ENCODE peak calls at places on chromosomes 4 and X, in nine cellular contexts. One of them, this sample, is unnamed.

GRCh38 chr4:129543299-129543698 is 447.3 kb downstream of the C4orf33 start:
- DNase-seq in naive thymus-derived CD4-positive, alpha-beta T cell: no peak
- DNase-seq in tibial artery: no peak
- DNase-seq in body of pancreas: no peak
- DNase-seq in OCI-LY7: no peak
- DNase-seq in CD8-positive, alpha-beta memory T cell: no peak
- DNase-seq in prostate gland: no peak
- DNase-seq in colonic mucosa: no peak
- DNase-seq in left ventricle myocardium inferior: no peak
- DNase-seq in this sample: no peak

GRCh38 chrX:67604979-67605703 is 61.3 kb downstream of the AR start:
- DNase-seq in naive thymus-derived CD4-positive, alpha-beta T cell: no peak
- DNase-seq in prostate gland: no peak
- DNase-seq in body of pancreas: no peak
- DNase-seq in CD8-positive, alpha-beta memory T cell: no peak
- DNase-seq in OCI-LY7: no peak
- DNase-seq in left ventricle myocardium inferior: no peak
- DNase-seq in colonic mucosa: no peak
- DNase-seq in tibial artery: no peak
- DNase-seq in this sample: no peak

GRCh38 chr4:140052050-140052449 is 101.9 kb downstream of the MAML3 start:
- DNase-seq in naive thymus-derived CD4-positive, alpha-beta T cell: peak; percentile 26
- DNase-seq in tibial artery: no peak
- DNase-seq in CD8-positive, alpha-beta memory T cell: no peak
- DNase-seq in left ventricle myocardium inferior: peak; percentile 47
- DNase-seq in body of pancreas: peak; percentile 63
- DNase-seq in prostate gland: peak; percentile 30
- DNase-seq in colonic mucosa: peak; percentile 56
- DNase-seq in OCI-LY7: peak; percentile 29
- DNase-seq in this sample: peak; percentile 68

GRCh38 chr4:138851626-138852443 is 163.7 kb upstream of the NOCT start:
- DNase-seq in left ventricle myocardium inferior: no peak
- DNase-seq in colonic mucosa: no peak
- DNase-seq in prostate gland: no peak
- DNase-seq in OCI-LY7: no peak
- DNase-seq in body of pancreas: no peak
- DNase-seq in CD8-positive, alpha-beta memory T cell: no peak
- DNase-seq in naive thymus-derived CD4-positive, alpha-beta T cell: no peak
- DNase-seq in tibial artery: no peak
- DNase-seq in this sample: no peak

GRCh38 chr4:8738471-8738931 is 133.1 kb downstream of the HMX1 start:
- DNase-seq in CD8-positive, alpha-beta memory T cell: no peak
- DNase-seq in OCI-LY7: no peak
- DNase-seq in left ventricle myocardium inferior: no peak
- DNase-seq in tibial artery: no peak
- DNase-seq in body of pancreas: no peak
- DNase-seq in prostate gland: peak; percentile 2
- DNase-seq in naive thymus-derived CD4-positive, alpha-beta T cell: no peak
- DNase-seq in colonic mucosa: no peak
- DNase-seq in this sample: no peak

GRCh38 chrX:23904096-23904495 is 3.6 kb downstream of the APOO start:
- DNase-seq in CD8-positive, alpha-beta memory T cell: no peak
- DNase-seq in tibial artery: no peak
- DNase-seq in body of pancreas: no peak
- DNase-seq in colonic mucosa: no peak
- DNase-seq in OCI-LY7: no peak
- DNase-seq in left ventricle myocardium inferior: no peak
- DNase-seq in prostate gland: no peak
- DNase-seq in naive thymus-derived CD4-positive, alpha-beta T cell: no peak
- DNase-seq in this sample: no peak

GRCh38 chr4:1166509-1167243 is 5.7 kb downstream of the SPON2 start:
- DNase-seq in tibial artery: no peak
- DNase-seq in colonic mucosa: no peak
- DNase-seq in left ventricle myocardium inferior: no peak
- DNase-seq in prostate gland: no peak
- DNase-seq in body of pancreas: no peak
- DNase-seq in OCI-LY7: no peak
- DNase-seq in naive thymus-derived CD4-positive, alpha-beta T cell: no peak
- DNase-seq in CD8-positive, alpha-beta memory T cell: no peak
- DNase-seq in this sample: no peak

GRCh38 chr4:172411180-172411579 is 598.0 kb downstream of the GALNTL6 start:
- DNase-seq in naive thymus-derived CD4-positive, alpha-beta T cell: no peak
- DNase-seq in colonic mucosa: no peak
- DNase-seq in body of pancreas: no peak
- DNase-seq in prostate gland: no peak
- DNase-seq in CD8-positive, alpha-beta memory T cell: no peak
- DNase-seq in OCI-LY7: no peak
- DNase-seq in tibial artery: no peak
- DNase-seq in left ventricle myocardium inferior: no peak
- DNase-seq in this sample: peak; percentile 46

GRCh38 chrX:21745756-21746155 is 12.2 kb downstream of the SMPX start:
- DNase-seq in naive thymus-derived CD4-positive, alpha-beta T cell: peak; percentile 22
- DNase-seq in CD8-positive, alpha-beta memory T cell: no peak
- DNase-seq in colonic mucosa: peak; percentile 47
- DNase-seq in tibial artery: no peak
- DNase-seq in prostate gland: no peak
- DNase-seq in body of pancreas: peak; percentile 25
- DNase-seq in OCI-LY7: peak; percentile 19
- DNase-seq in left ventricle myocardium inferior: no peak
- DNase-seq in this sample: peak; percentile 47

GRCh38 chrX:45344597-45344996 is 143.9 kb upstream of the DIPK2B start:
- DNase-seq in prostate gland: no peak
- DNase-seq in CD8-positive, alpha-beta memory T cell: no peak
- DNase-seq in tibial artery: no peak
- DNase-seq in left ventricle myocardium inferior: no peak
- DNase-seq in body of pancreas: no peak
- DNase-seq in naive thymus-derived CD4-positive, alpha-beta T cell: no peak
- DNase-seq in colonic mucosa: no peak
- DNase-seq in OCI-LY7: no peak
- DNase-seq in this sample: no peak

GRCh38 chr4:80990851-80991250 is 39.7 kb upstream of the BMP3 start:
- DNase-seq in tibial artery: no peak
- DNase-seq in colonic mucosa: no peak
- DNase-seq in prostate gland: no peak
- DNase-seq in naive thymus-derived CD4-positive, alpha-beta T cell: no peak
- DNase-seq in left ventricle myocardium inferior: no peak
- DNase-seq in CD8-positive, alpha-beta memory T cell: no peak
- DNase-seq in body of pancreas: no peak
- DNase-seq in OCI-LY7: peak; percentile 98
- DNase-seq in this sample: no peak

GRCh38 chr4:170227928-170228327 is 138.2 kb upstream of the AADAT start:
- DNase-seq in OCI-LY7: no peak
- DNase-seq in tibial artery: no peak
- DNase-seq in CD8-positive, alpha-beta memory T cell: no peak
- DNase-seq in naive thymus-derived CD4-positive, alpha-beta T cell: no peak
- DNase-seq in colonic mucosa: no peak
- DNase-seq in prostate gland: no peak
- DNase-seq in body of pancreas: no peak
- DNase-seq in left ventricle myocardium inferior: no peak
- DNase-seq in this sample: no peak

GRCh38 chrX:120575379-120576114 is 14.8 kb upstream of the CUL4B start:
- DNase-seq in left ventricle myocardium inferior: no peak
- DNase-seq in naive thymus-derived CD4-positive, alpha-beta T cell: no peak
- DNase-seq in tibial artery: no peak
- DNase-seq in colonic mucosa: no peak
- DNase-seq in prostate gland: no peak
- DNase-seq in body of pancreas: no peak
- DNase-seq in CD8-positive, alpha-beta memory T cell: no peak
- DNase-seq in OCI-LY7: no peak
- DNase-seq in this sample: no peak

GRCh38 chr4:41569957-41570356 is 32.0 kb downstream of the LIMCH1 start:
- DNase-seq in OCI-LY7: no peak
- DNase-seq in prostate gland: no peak
- DNase-seq in tibial artery: peak; percentile 66
- DNase-seq in CD8-positive, alpha-beta memory T cell: no peak
- DNase-seq in left ventricle myocardium inferior: peak; percentile 33
- DNase-seq in naive thymus-derived CD4-positive, alpha-beta T cell: no peak
- DNase-seq in colonic mucosa: no peak
- DNase-seq in body of pancreas: peak; percentile 15
- DNase-seq in this sample: no peak

GRCh38 chrX:1151378-1152077 is 60.9 kb downstream of the CRLF2 start:
- DNase-seq in prostate gland: no peak
- DNase-seq in naive thymus-derived CD4-positive, alpha-beta T cell: no peak
- DNase-seq in colonic mucosa: no peak
- DNase-seq in CD8-positive, alpha-beta memory T cell: no peak
- DNase-seq in tibial artery: no peak
- DNase-seq in OCI-LY7: no peak
- DNase-seq in body of pancreas: no peak
- DNase-seq in left ventricle myocardium inferior: no peak
- DNase-seq in this sample: no peak

GRCh38 chrX:74924449-74925209 is 623 bp downstream of the NEXMIF start:
- DNase-seq in left ventricle myocardium inferior: peak; percentile 15
- DNase-seq in naive thymus-derived CD4-positive, alpha-beta T cell: no peak
- DNase-seq in OCI-LY7: no peak
- DNase-seq in body of pancreas: peak; percentile 65
- DNase-seq in tibial artery: peak; percentile 73
- DNase-seq in prostate gland: peak; percentile 46
- DNase-seq in CD8-positive, alpha-beta memory T cell: no peak
- DNase-seq in colonic mucosa: peak; percentile 33
- DNase-seq in this sample: peak; percentile 47

GRCh38 chr4:25818293-25819240 is 44.2 kb downstream of the SEL1L3 start:
- DNase-seq in colonic mucosa: no peak
- DNase-seq in OCI-LY7: no peak
- DNase-seq in tibial artery: no peak
- DNase-seq in CD8-positive, alpha-beta memory T cell: no peak
- DNase-seq in prostate gland: no peak
- DNase-seq in naive thymus-derived CD4-positive, alpha-beta T cell: no peak
- DNase-seq in left ventricle myocardium inferior: no peak
- DNase-seq in body of pancreas: no peak
- DNase-seq in this sample: no peak

DNA sequence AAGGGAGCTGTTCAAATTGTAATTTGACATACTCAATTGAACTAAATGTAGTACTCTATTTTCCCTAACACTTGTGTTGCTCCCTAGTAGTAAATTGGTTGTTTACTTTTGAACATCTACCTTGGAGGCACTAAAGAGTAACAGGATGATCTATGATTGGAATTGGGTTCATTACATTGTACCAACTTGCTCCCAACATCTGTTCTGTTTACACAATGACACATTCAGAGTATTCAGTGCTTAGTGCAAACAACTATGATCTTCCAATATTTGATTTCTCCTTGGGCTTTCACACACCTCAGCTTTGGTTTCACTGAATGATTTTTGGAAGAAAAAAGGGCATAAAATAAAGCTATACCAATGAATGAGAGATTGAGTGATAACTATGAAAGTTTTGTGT is 121.8 kb downstream of the CORIN start:
- DNase-seq in OCI-LY7: no peak
- DNase-seq in prostate gland: no peak
- DNase-seq in naive thymus-derived CD4-positive, alpha-beta T cell: no peak
- DNase-seq in CD8-positive, alpha-beta memory T cell: no peak
- DNase-seq in body of pancreas: no peak
- DNase-seq in left ventricle myocardium inferior: no peak
- DNase-seq in tibial artery: no peak
- DNase-seq in colonic mucosa: no peak
- DNase-seq in this sample: no peak
- H3K4me3 ChIP-seq in OCI-LY7: no peak overlapping the region
- H3K4me3 ChIP-seq in prostate gland: no peak overlapping the region
- H3K4me3 ChIP-seq in naive thymus-derived CD4-positive, alpha-beta T cell: no peak overlapping the region
- H3K4me3 ChIP-seq in CD8-positive, alpha-beta memory T cell: no peak overlapping the region
- H3K4me3 ChIP-seq in body of pancreas: no peak overlapping the region
- H3K4me3 ChIP-seq in left ventricle myocardium inferior: no peak overlapping the region
- H3K4me3 ChIP-seq in tibial artery: no peak overlapping the region
- H3K4me3 ChIP-seq in colonic mucosa: no peak overlapping the region
- H3K4me3 ChIP-seq in this sample: no peak overlapping the region

DNA sequence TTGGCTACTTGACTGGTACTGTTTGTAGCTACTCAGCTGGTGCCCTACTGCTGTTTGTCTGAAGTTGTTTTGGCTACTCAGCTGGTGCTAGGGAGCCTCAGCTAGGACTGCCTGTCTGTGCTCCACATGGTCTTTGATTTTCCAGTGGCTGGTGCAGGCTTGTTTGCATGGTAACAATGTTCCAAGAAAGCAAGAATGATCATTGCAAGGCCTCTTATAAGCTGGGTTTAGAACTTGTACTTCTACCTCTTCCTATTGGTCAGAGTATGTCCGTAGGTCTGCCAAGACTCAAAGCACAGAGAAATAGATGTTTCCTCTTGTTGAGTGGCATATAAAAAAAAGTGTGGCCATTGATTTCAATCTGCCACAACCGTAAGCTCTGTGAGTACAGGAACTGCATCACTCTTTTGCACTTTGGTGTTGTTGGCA is 17.6 kb downstream of the NFKB1 start:
- DNase-seq in left ventricle myocardium inferior: no peak
- DNase-seq in OCI-LY7: no peak
- DNase-seq in body of pancreas: peak; percentile 9
- DNase-seq in colonic mucosa: no peak
- DNase-seq in tibial artery: no peak
- DNase-seq in prostate gland: no peak
- DNase-seq in naive thymus-derived CD4-positive, alpha-beta T cell: peak; percentile 77
- DNase-seq in CD8-positive, alpha-beta memory T cell: peak; percentile 73
- DNase-seq in this sample: no peak
- H3K4me1 ChIP-seq in left ventricle myocardium inferior: peaks cover 61% of the 10 kb centered on the region
- H3K4me1 ChIP-seq in OCI-LY7: no peaks in the 10 kb centered on the region
- H3K4me1 ChIP-seq in body of pancreas: peaks cover 41% of the 10 kb centered on the region
- H3K4me1 ChIP-seq in colonic mucosa: no peaks in the 10 kb centered on the region
- H3K4me1 ChIP-seq in tibial artery: peaks cover 27% of the 10 kb centered on the region
- H3K4me1 ChIP-seq in prostate gland: no peaks in the 10 kb centered on the region
- H3K4me1 ChIP-seq in naive thymus-derived CD4-positive, alpha-beta T cell: peaks cover 43% of the 10 kb centered on the region
- H3K4me1 ChIP-seq in CD8-positive, alpha-beta memory T cell: peaks cover 61% of the 10 kb centered on the region
- H3K4me1 ChIP-seq in this sample: no peaks in the 10 kb centered on the region

DNA sequence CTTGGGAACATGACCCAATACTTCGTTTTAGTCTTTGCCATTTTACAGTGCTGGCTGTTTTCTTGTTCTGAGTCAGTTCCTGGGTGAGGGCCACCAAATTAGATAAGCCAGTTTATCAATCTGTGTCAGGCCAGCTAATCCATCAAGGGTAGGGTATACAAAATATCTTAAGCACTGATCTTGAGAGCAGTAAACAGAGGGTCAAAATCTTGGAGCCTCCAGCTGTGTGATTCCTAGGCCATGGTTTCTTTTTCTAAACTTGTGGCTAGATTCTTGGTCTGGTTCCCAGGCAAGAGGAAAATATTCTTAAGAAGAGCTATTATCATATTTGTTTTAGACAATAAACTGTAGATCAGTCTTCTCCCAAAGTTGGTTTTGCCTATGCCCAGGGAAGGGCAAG is 1396.6 kb upstream of the PABPC4L start:
- DNase-seq in colonic mucosa: no peak
- DNase-seq in left ventricle myocardium inferior: no peak
- DNase-seq in tibial artery: no peak
- DNase-seq in OCI-LY7: no peak
- DNase-seq in CD8-positive, alpha-beta memory T cell: no peak
- DNase-seq in body of pancreas: no peak
- DNase-seq in naive thymus-derived CD4-positive, alpha-beta T cell: no peak
- DNase-seq in prostate gland: no peak
- DNase-seq in this sample: no peak
- H3K9me3 ChIP-seq in colonic mucosa: no peaks in the 10 kb centered on the region
- H3K9me3 ChIP-seq in left ventricle myocardium inferior: peaks cover 63% of the 10 kb centered on the region
- H3K9me3 ChIP-seq in tibial artery: no peaks in the 10 kb centered on the region
- H3K9me3 ChIP-seq in OCI-LY7: no peaks in the 10 kb centered on the region
- H3K9me3 ChIP-seq in CD8-positive, alpha-beta memory T cell: peaks cover 5% of the 10 kb centered on the region
- H3K9me3 ChIP-seq in body of pancreas: no peaks in the 10 kb centered on the region
- H3K9me3 ChIP-seq in naive thymus-derived CD4-positive, alpha-beta T cell: no peaks in the 10 kb centered on the region
- H3K9me3 ChIP-seq in prostate gland: no peaks in the 10 kb centered on the region
- H3K9me3 ChIP-seq in this sample: no peaks in the 10 kb centered on the region

DNA sequence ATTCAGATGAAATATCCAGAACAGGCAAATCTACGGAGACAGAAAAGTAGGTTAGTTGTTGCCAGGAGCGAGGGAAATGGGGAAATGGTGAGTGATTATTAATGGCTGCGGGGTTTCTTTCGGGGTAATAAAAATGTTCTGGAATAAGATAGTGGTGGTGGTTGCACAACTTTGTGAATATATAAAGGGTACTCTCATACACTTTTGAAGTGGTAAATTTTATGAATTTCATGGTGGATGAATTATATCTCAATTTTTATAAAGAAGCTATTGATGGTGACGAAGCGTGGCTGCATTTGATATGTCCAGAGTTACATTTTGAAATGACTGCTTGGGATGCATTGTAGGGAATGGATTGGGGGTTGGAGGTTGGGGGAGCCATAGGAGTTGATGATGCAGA is 16.3 kb downstream of the FAM47E start:
- DNase-seq in naive thymus-derived CD4-positive, alpha-beta T cell: no peak
- DNase-seq in tibial artery: no peak
- DNase-seq in CD8-positive, alpha-beta memory T cell: no peak
- DNase-seq in body of pancreas: no peak
- DNase-seq in prostate gland: no peak
- DNase-seq in left ventricle myocardium inferior: no peak
- DNase-seq in OCI-LY7: no peak
- DNase-seq in colonic mucosa: no peak
- DNase-seq in this sample: no peak
- H3K4me3 ChIP-seq in naive thymus-derived CD4-positive, alpha-beta T cell: no peak overlapping the region
- H3K4me3 ChIP-seq in tibial artery: no peak overlapping the region
- H3K4me3 ChIP-seq in CD8-positive, alpha-beta memory T cell: no peak overlapping the region
- H3K4me3 ChIP-seq in body of pancreas: no peak overlapping the region
- H3K4me3 ChIP-seq in prostate gland: no peak overlapping the region
- H3K4me3 ChIP-seq in left ventricle myocardium inferior: no peak overlapping the region
- H3K4me3 ChIP-seq in OCI-LY7: no peak overlapping the region
- H3K4me3 ChIP-seq in colonic mucosa: no peak overlapping the region
- H3K4me3 ChIP-seq in this sample: no peak overlapping the region

This sample was measured in BE2C.